ENCODE peak calls at places on chromosomes 4 and X, in nine cellular contexts. H is stomach, T is ascending aorta, D is H9, Y is left ventricle myocardium inferior, Z is sigmoid colon, M is MM.1S, I is cardiac muscle cell, U is adrenal gland. F is an unnamed sample.

GRCh38 chrX:150966742-150967141 is 16.4 kb upstream of the HMGB3 start:
- DNase-seq in H (no peak), D (no peak), U (no peak), I (no peak), Z (no peak), M (no peak), T (no peak), Y (no peak), F (no peak)

GRCh38 chr4:111011458-111011857 is 388.6 kb upstream of the PITX2 start:
- DNase-seq in U (no peak), T (no peak), I (no peak), H (no peak), Y (no peak), M (no peak), D (peak; percentile 55), Z (no peak), F (no peak)

GRCh38 chr4:186770446-186771175 is 47.0 kb upstream of the FAT1 start:
- DNase-seq in U (no peak), T (no peak), D (no peak), H (no peak), M (no peak), Z (no peak), Y (no peak), I (no peak), F (no peak)

GRCh38 chr4:41155194-41155830 is 59.0 kb downstream of the APBB2 start:
- DNase-seq in T (no peak), D (no peak), H (no peak), Y (no peak), M (no peak), I (no peak), U (no peak), Z (no peak), F (peak; percentile 36)

GRCh38 chr4:158938462-158939044 is 164.3 kb upstream of the RAPGEF2 start:
- DNase-seq in M (no peak), Z (no peak), U (no peak), I (no peak), H (no peak), T (no peak), Y (no peak), D (no peak), F (no peak)

GRCh38 chr4:30719363-30720020 is 677 bp upstream of the PCDH7 start:
- DNase-seq in Y (peak; percentile 57), H (peak; percentile 52), T (peak; percentile 93), Z (peak; percentile 86), M (no peak), U (no peak), D (peak; percentile 69), I (peak; percentile 89), F (no peak)

GRCh38 chr4:6303943-6304342 is 34.3 kb downstream of the WFS1 start:
- DNase-seq in I (no peak), M (no peak), D (no peak), T (no peak), Y (no peak), Z (no peak), U (no peak), H (no peak), F (no peak)

GRCh38 chr4:143253156-143253555 is 68.4 kb downstream of the USP38 start:
- DNase-seq in I (no peak), Z (no peak), H (no peak), M (no peak), Y (no peak), T (no peak), U (no peak), D (no peak), F (no peak)

GRCh38 chr4:141635726-141636076 is 682 bp upstream of the IL15 start:
- DNase-seq in I (no peak), D (no peak), U (no peak), H (no peak), M (peak; percentile 66), Y (no peak), T (no peak), Z (no peak), F (no peak)

GRCh38 chrX:46836701-46837542 is at the start of gene RP2:
- DNase-seq in I (peak; percentile 92), T (peak; percentile 96), Y (peak; percentile 90), Z (peak; percentile 96), D (peak; percentile 95), H (peak; percentile 90), M (peak; percentile 91), U (peak; percentile 94), F (peak; percentile 94)

GRCh38 chrX:155148724-155149537 is 67.3 kb upstream of the VBP1 start:
- DNase-seq in Y (no peak), M (no peak), T (no peak), U (peak; percentile 30), H (no peak), Z (no peak), D (no peak), I (peak; percentile 1), F (no peak)

GRCh38 chrX:150693782-150694574 is 782 bp downstream of the MTMR1 start:
- DNase-seq in M (peak; percentile 87), Y (peak; percentile 30), D (peak; percentile 68), H (peak; percentile 66), T (peak; percentile 77), I (peak; percentile 59), U (peak; percentile 57), Z (peak; percentile 69), F (peak; percentile 49)

GRCh38 chr4:184849184-184849583 is 23.4 kb upstream of the ACSL1 start:
- DNase-seq in I (no peak), T (no peak), U (no peak), Y (no peak), H (no peak), D (no peak), M (no peak), Z (no peak), F (no peak)

GRCh38 chr4:78441786-78442185 is 109.8 kb upstream of the ANXA3 start:
- DNase-seq in T (no peak), D (no peak), Z (no peak), H (no peak), Y (no peak), M (no peak), I (no peak), U (no peak), F (no peak)

GRCh38 chrX:124791492-124792095 is 445.2 kb downstream of the SH2D1A start:
- DNase-seq in M (no peak), T (no peak), H (no peak), D (no peak), I (no peak), U (no peak), Y (no peak), Z (no peak), F (no peak)

GRCh38 chr4:1346781-1347409 is at the start of gene UVSSA:
- DNase-seq in I (peak; percentile 100), D (peak; percentile 100), M (peak; percentile 99), U (peak; percentile 100), Y (peak; percentile 100), T (peak; percentile 100), H (peak; percentile 100), Z (peak; percentile 100), F (peak; percentile 98)

GRCh38 chr4:1344696-1345095 is 2.3 kb upstream of the UVSSA start:
- DNase-seq in U (no peak), D (no peak), I (no peak), H (no peak), T (no peak), Y (no peak), Z (no peak), M (no peak), F (no peak)

GRCh38 chr4:1347410-1347864 is 429 bp downstream of the UVSSA start:
- DNase-seq in D (peak; percentile 65), T (peak; percentile 92), Y (peak; percentile 78), U (peak; percentile 92), M (peak; percentile 75), H (peak; percentile 72), I (peak; percentile 82), Z (peak; percentile 91), F (peak; percentile 73)

GRCh38 chr4:1348014-1348513 is 1.1 kb downstream of the UVSSA start:
- DNase-seq in D (no peak), Z (no peak), H (no peak), U (no peak), M (peak; percentile 5), T (no peak), I (no peak), Y (no peak), F (no peak)

GRCh38 chr4:1345905-1346780 is 865 bp upstream of the UVSSA start:
- DNase-seq in T (peak; percentile 75), H (peak; percentile 42), U (peak; percentile 57), M (peak; percentile 40), Z (peak; percentile 84), Y (peak; percentile 61), I (peak; percentile 82), D (peak; percentile 66), F (peak; percentile 39)
- H3K27me3 ChIP-seq in T (no peaks in the 10 kb centered on the region), H (no peaks in the 10 kb centered on the region), U (no peaks in the 10 kb centered on the region), M (no peaks in the 10 kb centered on the region), Z (no peaks in the 10 kb centered on the region), Y (no peaks in the 10 kb centered on the region), I (no peaks in the 10 kb centered on the region), D (no peaks in the 10 kb centered on the region), F (no peaks in the 10 kb centered on the region)

DNA sequence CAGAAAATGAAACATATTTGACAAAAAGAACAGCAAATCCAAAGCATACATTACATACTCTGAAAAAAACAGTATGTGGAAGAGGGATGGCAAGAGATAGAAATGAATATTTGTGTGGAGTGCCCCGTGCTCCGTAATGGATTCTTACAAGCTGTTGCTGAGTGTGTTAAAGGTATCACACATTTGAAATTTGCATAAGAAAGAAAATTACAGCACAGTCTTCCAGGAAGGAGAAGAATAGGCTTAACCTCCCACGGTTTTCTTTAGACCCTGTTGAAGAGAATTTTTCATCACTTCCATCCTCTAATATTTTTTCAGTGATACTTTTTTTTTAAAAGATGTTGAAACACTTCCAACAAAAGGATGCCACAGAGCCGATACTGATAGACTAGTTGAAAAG is 1489.4 kb downstream of the RAPGEF2 start:
- DNase-seq in I (no peak), D (no peak), T (no peak), U (no peak), H (no peak), Y (no peak), Z (no peak), M (no peak), F (no peak)
- H3K9me3 ChIP-seq in I (no peaks in the 10 kb centered on the region), D (no peaks in the 10 kb centered on the region), T (no peaks in the 10 kb centered on the region), U (no peaks in the 10 kb centered on the region), H (no peaks in the 10 kb centered on the region), Y (no peaks in the 10 kb centered on the region), Z (no peaks in the 10 kb centered on the region), M (no peaks in the 10 kb centered on the region), F (no peaks in the 10 kb centered on the region)

GRCh38 chrX:114268643-114269042 is 315.2 kb upstream of the HTR2C start:
- DNase-seq in T (no peak), D (no peak), I (no peak), Z (no peak), M (no peak), U (no peak), H (no peak), Y (no peak), F (no peak)
- H3K27me3 ChIP-seq in T (no peaks in the 10 kb centered on the region), D (no peaks in the 10 kb centered on the region), I (no peaks in the 10 kb centered on the region), Z (no peaks in the 10 kb centered on the region), M (no peaks in the 10 kb centered on the region), U (no peaks in the 10 kb centered on the region), H (peaks cover 2% of the 10 kb centered on the region), Y (no peaks in the 10 kb centered on the region), F (no peaks in the 10 kb centered on the region)

DNA sequence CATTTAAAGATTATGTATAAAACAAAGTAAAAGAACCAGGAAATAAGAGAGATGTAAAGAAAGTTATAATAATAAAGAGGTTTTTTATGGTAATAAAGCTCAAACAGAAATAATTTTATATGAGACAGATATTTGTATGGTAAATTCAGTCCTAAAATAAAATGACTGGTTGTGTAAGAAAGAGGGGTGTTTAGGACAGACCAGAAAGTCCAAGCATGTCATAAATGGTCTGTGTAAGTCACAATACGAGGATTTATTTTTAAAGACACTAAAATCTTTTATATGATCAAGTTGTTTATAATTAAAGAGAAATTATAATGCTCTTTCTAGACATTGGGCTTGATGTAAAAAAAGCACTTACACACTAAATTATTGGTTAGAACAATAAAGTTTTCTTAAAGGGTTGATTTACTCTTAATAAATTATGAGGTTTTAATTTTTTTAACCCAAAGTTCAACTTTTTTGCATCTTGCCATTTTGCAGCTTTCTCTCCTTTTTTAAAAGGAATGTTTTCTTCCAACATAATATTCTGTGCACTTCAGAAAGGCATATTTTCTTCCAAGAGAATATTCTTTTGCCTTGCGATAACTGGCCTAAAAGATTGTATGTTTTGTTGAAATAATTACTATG is 61.9 kb upstream of the TCEAL2 start:
- DNase-seq in T (no peak), H (no peak), D (no peak), U (no peak), Z (no peak), Y (no peak), I (no peak), M (no peak), F (no peak)
- H3K9me3 ChIP-seq in T (no peaks in the 10 kb centered on the region), H (peaks cover 3% of the 10 kb centered on the region), D (peaks cover 56% of the 10 kb centered on the region), U (peaks cover 3% of the 10 kb centered on the region), Z (no peaks in the 10 kb centered on the region), Y (peaks cover 9% of the 10 kb centered on the region), I (no peaks in the 10 kb centered on the region), M (no peaks in the 10 kb centered on the region), F (no peaks in the 10 kb centered on the region)

F was measured in MG63.